ENCODE peak calls at places on chromosomes 5 and 9, in nine cellular contexts. K is hippocampal formation; O is adrenal gland; N is naive thymus-derived CD8-positive, alpha-beta T cell; J is stimulated activated CD4-positive, alpha-beta T cell treated with anti-CD3 and anti-CD28 coated beads, Interleukin-4, amount 100 ng/mL, for 48 hours; W is uterus; H is LHCN-M2; G is heart right ventricle; P is DMS 273 treated with DMSO at 0.1 percent for 48 hours. T is an unnamed sample.

GRCh38 chr5:107619781-107620180 is 51.0 kb downstream of the EFNA5 start:
- DNase-seq in P (no peak), G (no peak), O (no peak), N (no peak), K (no peak), H (no peak), J (no peak), W (no peak), T (no peak)

GRCh38 chr5:141611289-141611688 is 7.5 kb downstream of the DIAPH1 start:
- DNase-seq in P (no peak), G (no peak), W (no peak), K (no peak), N (no peak), O (no peak), J (no peak), H (no peak), T (no peak)

GRCh38 chr5:91206734-91207133 is 176.4 kb downstream of the ARRDC3 start:
- DNase-seq in W (no peak), J (no peak), G (no peak), H (peak; percentile 83), O (no peak), P (no peak), K (no peak), N (no peak), T (no peak)

GRCh38 chr9:109793196-109793595 is 13.2 kb downstream of the PALM2AKAP2 start:
- DNase-seq in G (no peak), W (peak; percentile 64), H (peak; percentile 93), K (no peak), J (no peak), N (no peak), P (no peak), O (peak; percentile 79), T (no peak)

GRCh38 chr5:139658928-139659667 is 10.9 kb downstream of the CXXC5 start:
- DNase-seq in N (no peak), K (no peak), J (no peak), W (peak; percentile 63), P (peak; percentile 69), H (peak; percentile 97), G (peak; percentile 66), O (peak; percentile 90), T (no peak)

GRCh38 chr5:74539986-74540385 is 100.5 kb downstream of the ENC1 start:
- DNase-seq in N (no peak), P (no peak), W (no peak), K (no peak), O (no peak), H (no peak), J (no peak), G (no peak), T (no peak)

GRCh38 chr5:68077349-68077894 is 138.1 kb upstream of the PIK3R1 start:
- DNase-seq in H (no peak), O (no peak), G (no peak), K (no peak), P (no peak), N (no peak), W (no peak), J (no peak), T (no peak)

GRCh38 chr5:45205403-45205961 is 396.7 kb downstream of the MRPS30 start:
- DNase-seq in N (no peak), W (no peak), J (no peak), H (no peak), P (no peak), G (no peak), K (no peak), O (no peak), T (no peak)

GRCh38 chr5:172697123-172698121 is 56.4 kb downstream of the NEURL1B start:
- DNase-seq in G (peak; percentile 85), N (peak; percentile 83), O (peak; percentile 95), K (peak; percentile 77), P (peak; percentile 30), J (peak; percentile 76), H (peak; percentile 81), W (peak; percentile 93), T (peak; percentile 84)

GRCh38 chr9:110109331-110110110 is 98.4 kb downstream of the C9orf152 start:
- DNase-seq in K (no peak), H (no peak), G (no peak), N (no peak), O (no peak), P (no peak), W (no peak), J (no peak), T (no peak)

GRCh38 chr5:17326600-17327037 is 109.2 kb downstream of the BASP1 start:
- DNase-seq in O (no peak), W (peak; percentile 26), N (no peak), H (no peak), J (no peak), G (no peak), P (no peak), K (no peak), T (no peak)

GRCh38 chr5:131148835-131149234 is 16.2 kb downstream of the HINT1 start:
- DNase-seq in G (no peak), W (no peak), J (no peak), P (no peak), N (no peak), O (no peak), K (peak; percentile 54), H (no peak), T (no peak)

GRCh38 chr9:86353591-86354047 is 591 bp downstream of the TUT7 start:
- DNase-seq in J (peak; percentile 28), W (no peak), H (no peak), N (no peak), K (no peak), G (no peak), P (no peak), O (no peak), T (no peak)